ENCODE peak calls at places on chromosomes 4 and X, in four cellular contexts. One of them, this sample, is unnamed.
A peak's percentile ranks its signal among the peaks of the same experiment; 100 is the strongest.

GRCh38 chr4:122827899-122828601 is 1.4 kb downstream of the FGF2 start:
- DNase-seq in K562: peak; percentile 47
- DNase-seq in GM12878: peak; percentile 80
- DNase-seq in HepG2: peak; percentile 11
- DNase-seq in this sample: peak; percentile 53

GRCh38 chr4:24527371-24527770 is 57.0 kb downstream of the DHX15 start:
- DNase-seq in K562: no peak
- DNase-seq in GM12878: no peak
- DNase-seq in HepG2: no peak
- DNase-seq in this sample: no peak

GRCh38 chrX:110003167-110004156 is 548 bp downstream of the TMEM164 start:
- DNase-seq in K562: peak; percentile 32
- DNase-seq in GM12878: no peak
- DNase-seq in HepG2: no peak
- DNase-seq in this sample: no peak

GRCh38 chr4:72809208-72809607 is 240.2 kb upstream of the ADAMTS3 start:
- DNase-seq in K562: no peak
- DNase-seq in GM12878: no peak
- DNase-seq in HepG2: no peak
- DNase-seq in this sample: no peak

GRCh38 chr4:34720563-34720962 is 1523.8 kb downstream of the ARAP2 start:
- DNase-seq in K562: no peak
- DNase-seq in GM12878: no peak
- DNase-seq in HepG2: peak; percentile 17
- DNase-seq in this sample: peak; percentile 3

GRCh38 chr4:47531241-47531953 is 46.3 kb downstream of the ATP10D start:
- DNase-seq in K562: no peak
- DNase-seq in GM12878: peak; percentile 86
- DNase-seq in HepG2: peak; percentile 16
- DNase-seq in this sample: no peak

GRCh38 chr4:149993030-149993429 is 85.2 kb upstream of the DCLK2 start:
- DNase-seq in K562: no peak
- DNase-seq in GM12878: no peak
- DNase-seq in HepG2: no peak
- DNase-seq in this sample: no peak

GRCh38 chr4:119206178-119206577 is 6.3 kb upstream of the USP53 start:
- DNase-seq in K562: no peak
- DNase-seq in GM12878: no peak
- DNase-seq in HepG2: no peak
- DNase-seq in this sample: no peak

GRCh38 chr4:17557880-17558279 is 19.1 kb upstream of the LAP3 start:
- DNase-seq in K562: no peak
- DNase-seq in GM12878: no peak
- DNase-seq in HepG2: no peak
- DNase-seq in this sample: peak; percentile 34

GRCh38 chrX:78357342-78358055 is 30.1 kb upstream of the CYSLTR1 start:
- DNase-seq in K562: no peak
- DNase-seq in GM12878: no peak
- DNase-seq in HepG2: no peak
- DNase-seq in this sample: no peak

DNA sequence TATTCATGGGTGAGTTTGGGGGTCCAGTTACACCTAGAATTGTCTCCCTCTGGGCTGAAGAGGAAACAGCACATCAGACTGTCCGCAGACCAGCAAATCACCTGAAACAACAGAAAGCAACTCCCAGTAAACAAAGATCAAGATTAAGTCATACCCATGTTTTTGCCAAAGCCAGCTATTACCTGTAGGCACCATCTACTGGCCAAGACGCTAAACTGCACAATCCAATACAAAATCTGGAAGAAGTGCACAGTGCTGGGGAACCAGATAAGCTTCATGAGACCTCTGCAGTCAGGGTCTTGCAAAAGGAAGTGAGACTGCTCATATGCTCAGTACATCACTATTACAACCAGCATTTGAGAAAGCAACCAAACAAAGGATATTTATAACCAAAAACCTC is 157.5 kb upstream of the ITM2A start:
- DNase-seq in K562: no peak
- DNase-seq in GM12878: no peak
- DNase-seq in HepG2: no peak
- DNase-seq in this sample: peak; percentile 18
- TF ChIP-seq FOXK2 in K562: no peak
- TF ChIP-seq FOXK2 in GM12878: no peak
- TF ChIP-seq FOXK2 in HepG2: no peak
- TF ChIP-seq FOXK2 in this sample: no peak

DNA sequence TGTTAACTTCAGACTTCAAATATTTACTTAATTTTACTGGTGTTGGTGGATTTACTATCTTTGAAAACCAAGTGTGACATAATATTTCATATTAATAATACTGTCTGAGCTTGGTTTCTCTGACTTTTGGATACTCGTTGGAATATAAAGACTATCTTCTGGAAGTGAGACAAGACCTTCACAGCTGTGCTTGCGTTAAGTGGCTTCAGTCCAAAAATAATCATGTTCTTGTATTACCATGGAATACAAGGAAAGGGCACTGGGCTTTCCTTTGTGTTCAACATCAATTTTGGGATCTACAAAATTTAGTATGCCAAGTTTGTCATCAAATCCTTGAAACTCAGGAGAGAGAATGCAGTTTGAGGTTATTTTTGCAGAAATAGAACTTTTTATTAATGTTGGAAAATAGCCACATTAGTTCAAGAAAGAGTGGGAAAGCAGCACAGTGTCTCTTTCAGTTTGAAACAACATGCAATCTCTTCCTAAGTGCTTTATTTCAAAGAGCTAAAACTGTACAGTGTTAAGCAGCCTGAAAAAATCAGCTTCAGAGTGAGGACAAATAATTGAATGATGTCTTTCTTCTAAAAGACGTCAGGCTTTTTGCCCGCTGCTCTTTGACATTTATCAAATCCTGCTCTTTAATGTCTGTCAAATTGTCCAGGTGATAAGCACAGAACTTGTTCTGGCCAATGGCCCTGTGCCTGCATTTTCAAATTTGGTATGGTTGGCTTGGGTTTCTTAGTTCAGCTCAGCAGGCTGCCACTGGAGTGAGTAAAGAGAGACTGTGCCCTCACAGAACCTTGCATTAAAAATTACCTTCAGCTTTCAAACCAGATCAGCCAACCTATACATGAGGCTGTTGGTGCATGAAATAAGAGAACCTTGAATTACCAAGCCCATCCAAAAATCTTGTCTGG is 712.7 kb upstream of the LCORL start:
- DNase-seq in K562: no peak
- DNase-seq in GM12878: no peak
- DNase-seq in HepG2: no peak
- DNase-seq in this sample: no peak
- TF ChIP-seq FOXK2 in K562: no peak
- TF ChIP-seq FOXK2 in GM12878: no peak
- TF ChIP-seq FOXK2 in HepG2: no peak
- TF ChIP-seq FOXK2 in this sample: no peak

GRCh38 chr4:1675802-1676137 is 8.3 kb downstream of the FAM53A start:
- DNase-seq in K562: no peak
- DNase-seq in GM12878: no peak
- DNase-seq in HepG2: no peak
- DNase-seq in this sample: no peak

GRCh38 chr4:1675136-1675801 is 8.8 kb downstream of the FAM53A start:
- DNase-seq in K562: no peak
- DNase-seq in GM12878: no peak
- DNase-seq in HepG2: no peak
- DNase-seq in this sample: no peak

GRCh38 chr4:1676605-1677525 is 7.2 kb downstream of the FAM53A start:
- DNase-seq in K562: peak; percentile 65
- DNase-seq in GM12878: no peak
- DNase-seq in HepG2: no peak
- DNase-seq in this sample: no peak

GRCh38 chr4:1674682-1675081 is 9.4 kb downstream of the FAM53A start:
- DNase-seq in K562: no peak
- DNase-seq in GM12878: no peak
- DNase-seq in HepG2: no peak
- DNase-seq in this sample: no peak

GRCh38 chr4:1678244-1678643 is 5.9 kb downstream of the FAM53A start:
- DNase-seq in K562: no peak
- DNase-seq in GM12878: no peak
- DNase-seq in HepG2: peak; percentile 35
- DNase-seq in this sample: no peak
- TF ChIP-seq FOXK2 in K562: no peak
- TF ChIP-seq FOXK2 in GM12878: no peak
- TF ChIP-seq FOXK2 in HepG2: no peak
- TF ChIP-seq FOXK2 in this sample: no peak

DNA sequence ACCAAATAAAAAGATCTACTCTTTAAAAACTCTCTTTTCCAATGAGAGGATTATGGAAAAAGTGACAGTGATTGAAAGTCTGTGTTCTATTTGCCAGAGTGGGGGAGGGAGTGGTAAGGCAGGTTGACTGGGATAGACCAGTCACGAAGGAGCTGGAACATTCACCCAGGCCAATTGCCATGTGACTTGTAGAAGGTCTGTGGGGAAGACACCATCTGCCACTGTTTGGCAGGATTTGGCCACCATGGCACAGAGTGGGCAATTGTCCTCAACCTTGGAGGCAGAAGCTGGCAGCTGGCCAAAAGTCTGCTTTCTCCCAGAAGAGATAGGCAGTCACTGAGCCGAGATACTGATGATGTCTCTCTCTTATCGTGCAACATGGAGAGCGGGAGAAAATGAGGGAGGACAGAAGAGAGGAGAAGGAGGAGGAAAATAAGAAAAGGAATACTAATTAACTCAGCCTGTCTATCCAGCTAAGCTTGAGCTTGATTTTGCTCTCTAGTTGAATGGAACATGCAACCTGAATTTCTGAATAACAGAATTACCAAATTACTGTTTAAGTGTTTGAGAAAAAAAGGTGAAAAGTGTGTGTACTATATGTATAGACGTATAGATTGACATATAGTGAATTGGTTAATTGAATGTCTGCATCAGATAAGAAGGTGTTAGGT is 267.1 kb downstream of the ARHGAP24 start:
- DNase-seq in K562: no peak
- DNase-seq in GM12878: no peak
- DNase-seq in HepG2: no peak
- DNase-seq in this sample: no peak
- TF ChIP-seq FOXK2 in K562: no peak
- TF ChIP-seq FOXK2 in GM12878: no peak
- TF ChIP-seq FOXK2 in HepG2: no peak
- TF ChIP-seq FOXK2 in this sample: no peak